ENCODE peak calls at places on chromosome 4, in nine cellular contexts. Q, D, S, T, G, F, E, V and R are unnamed samples.

GRCh38 chr4:109010534-109010933 is 247.7 kb upstream of the ETNPPL start:
- DNase-seq in Q (no peak), F (no peak), S (no peak), T (no peak), G (peak), E (no peak), D (no peak), V (no peak), R (no peak)

GRCh38 chr4:123444298-123444731 is 47.7 kb downstream of the SPRY1 start:
- DNase-seq in E (peak), Q (peak), G (peak), V (peak), D (peak), F (peak), T (peak), S (peak), R (peak)

GRCh38 chr4:156336516-156336915 is 382.9 kb upstream of the CTSO start:
- DNase-seq in F (no peak), V (no peak), Q (no peak), T (no peak), S (no peak), E (no peak), D (peak), G (no peak), R (no peak)

GRCh38 chr4:156764145-156764544 is 207.5 kb downstream of the PDGFC start:
- DNase-seq in E (no peak), V (no peak), F (peak), D (no peak), Q (no peak), G (no peak), S (no peak), T (no peak), R (no peak)

GRCh38 chr4:105569014-105569850 is 16.8 kb downstream of the ARHGEF38 start:
- DNase-seq in S (no peak), V (no peak), Q (no peak), G (no peak), T (no peak), D (no peak), E (no peak), F (no peak), R (no peak)

GRCh38 chr4:29075366-29075765 is 1644.8 kb upstream of the PCDH7 start:
- DNase-seq in V (no peak), G (no peak), D (no peak), Q (no peak), F (no peak), S (no peak), T (no peak), E (no peak), R (no peak)

GRCh38 chr4:76179398-76180318 is 31.5 kb upstream of the NUP54 start:
- DNase-seq in E (peak), S (peak), Q (peak), T (peak), D (peak), G (peak), V (peak), F (peak), R (peak)

GRCh38 chr4:26218677-26219181 is 102.1 kb upstream of the RBPJ start:
- DNase-seq in S (no peak), Q (no peak), E (no peak), D (no peak), G (no peak), F (no peak), V (no peak), T (no peak), R (no peak)

GRCh38 chr4:53548662-53549061 is 42.6 kb downstream of the LNX1 start:
- DNase-seq in V (no peak), T (no peak), E (no peak), Q (no peak), F (no peak), G (no peak), S (no peak), D (no peak), R (no peak)

GRCh38 chr4:4849524-4850193 is 9.8 kb upstream of the MSX1 start:
- DNase-seq in Q (no peak), D (no peak), G (no peak), S (no peak), T (no peak), V (no peak), E (peak), F (no peak), R (no peak)

GRCh38 chr4:109051054-109051453 is 251.4 kb downstream of the COL25A1 start:
- DNase-seq in F (no peak), G (no peak), D (no peak), E (no peak), Q (no peak), S (no peak), V (no peak), T (no peak), R (no peak)

GRCh38 chr4:2263701-2264321 is 1.9 kb upstream of the MXD4 start:
- DNase-seq in F (no peak), G (no peak), V (no peak), Q (peak), D (no peak), T (peak), S (no peak), E (no peak), R (no peak)

GRCh38 chr4:169366821-169367220 is 96.1 kb upstream of the SH3RF1 start:
- DNase-seq in F (no peak), V (no peak), G (no peak), D (no peak), T (no peak), Q (no peak), E (no peak), S (no peak), R (no peak)

GRCh38 chr4:81466841-81467671 is 4.7 kb downstream of the RASGEF1B start:
- DNase-seq in E (peak), F (peak), G (peak), S (peak), Q (peak), V (peak), D (peak), T (peak), R (peak)

GRCh38 chr4:10020106-10020505 is 1.2 kb downstream of the SLC2A9 start:
- DNase-seq in E (peak), S (no peak), T (no peak), D (no peak), V (no peak), Q (no peak), F (no peak), G (no peak), R (no peak)

GRCh38 chr4:157099506-157099905 is 23.6 kb downstream of the GLRB start:
- DNase-seq in T (no peak), D (no peak), Q (no peak), V (no peak), G (no peak), F (no peak), S (no peak), E (no peak), R (no peak)

GRCh38 chr4:109996531-109996930 is 83.8 kb downstream of the EGF start:
- DNase-seq in D (no peak), E (no peak), T (peak), S (no peak), F (no peak), G (no peak), V (no peak), Q (no peak), R (no peak)

GRCh38 chr4:120855307-120856001 is 67.1 kb downstream of the PRDM5 start:
- DNase-seq in E (no peak), S (no peak), F (no peak), G (no peak), T (peak), D (no peak), V (no peak), Q (no peak), R (no peak)

GRCh38 chr4:140659935-140660710 is 91.4 kb upstream of the UCP1 start:
- DNase-seq in D (no peak), G (peak), F (no peak), V (no peak), S (no peak), Q (no peak), E (no peak), T (no peak), R (no peak)

GRCh38 chr4:165294907-165295306 is 32.6 kb upstream of the MSMO1 start:
- DNase-seq in F (no peak), S (no peak), E (no peak), V (no peak), D (no peak), Q (no peak), T (peak), G (no peak), R (no peak)

GRCh38 chr4:40749717-40750460 is at the start of gene NSUN7:
- DNase-seq in V (peak), Q (peak), T (peak), G (no peak), S (no peak), F (no peak), D (no peak), E (peak), R (no peak)

GRCh38 chr4:4852591-4853362 is 6.7 kb upstream of the MSX1 start:
- DNase-seq in V (peak), D (peak), G (peak), Q (peak), F (peak), T (no peak), S (peak), E (peak), R (no peak)

GRCh38 chr4:173370130-173370476 is 651 bp upstream of the SAP30 start:
- DNase-seq in V (peak), D (peak), E (no peak), T (peak), Q (peak), F (no peak), G (no peak), S (peak), R (no peak)

GRCh38 chr4:98467627-98468072 is 190.8 kb downstream of the TSPAN5 start:
- DNase-seq in Q (peak), V (peak), F (peak), D (peak), S (peak), G (peak), T (peak), E (peak), R (peak)

GRCh38 chr4:105758958-105759357 is 50.4 kb downstream of the GSTCD start:
- DNase-seq in S (no peak), F (no peak), T (no peak), D (no peak), Q (no peak), E (no peak), V (no peak), G (peak), R (no peak)

GRCh38 chr4:36244257-36245084 is at the start of gene ARAP2:
- DNase-seq in D (no peak), G (peak), T (peak), F (peak), S (peak), V (no peak), Q (peak), E (peak), R (no peak)
- TF ChIP-seq CTCF in D (no peak), G (no peak), T (no peak), F (no peak), S (no peak), V (no peak), Q (no peak), E (peak), R (no peak)

GRCh38 chr4:139593091-139593564 is 37.1 kb upstream of the SETD7 start:
- DNase-seq in E (peak), F (peak), Q (peak), G (peak), S (no peak), T (no peak), V (peak), D (peak), R (no peak)

GRCh38 chr4:139599076-139599475 is 43.1 kb upstream of the SETD7 start:
- DNase-seq in S (no peak), T (no peak), D (no peak), E (peak), V (no peak), Q (no peak), F (no peak), G (no peak), R (no peak)

GRCh38 chr4:139596680-139597279 is 40.8 kb upstream of the SETD7 start:
- DNase-seq in V (no peak), Q (no peak), E (no peak), S (no peak), D (no peak), G (no peak), T (no peak), F (no peak), R (no peak)

GRCh38 chr4:139594591-139595185 is 38.7 kb upstream of the SETD7 start:
- DNase-seq in D (no peak), G (no peak), F (no peak), T (no peak), Q (no peak), V (no peak), E (no peak), S (no peak), R (no peak)

GRCh38 chr4:139595989-139596679 is 40.1 kb upstream of the SETD7 start:
- DNase-seq in D (peak), V (no peak), F (peak), Q (no peak), S (no peak), G (peak), T (no peak), E (peak), R (no peak)
- H3K4me3 ChIP-seq in D (no peak), V (no peak), F (no peak), Q (no peak), S (no peak), G (no peak), T (no peak), E (no peak), R (no peak)

DNA sequence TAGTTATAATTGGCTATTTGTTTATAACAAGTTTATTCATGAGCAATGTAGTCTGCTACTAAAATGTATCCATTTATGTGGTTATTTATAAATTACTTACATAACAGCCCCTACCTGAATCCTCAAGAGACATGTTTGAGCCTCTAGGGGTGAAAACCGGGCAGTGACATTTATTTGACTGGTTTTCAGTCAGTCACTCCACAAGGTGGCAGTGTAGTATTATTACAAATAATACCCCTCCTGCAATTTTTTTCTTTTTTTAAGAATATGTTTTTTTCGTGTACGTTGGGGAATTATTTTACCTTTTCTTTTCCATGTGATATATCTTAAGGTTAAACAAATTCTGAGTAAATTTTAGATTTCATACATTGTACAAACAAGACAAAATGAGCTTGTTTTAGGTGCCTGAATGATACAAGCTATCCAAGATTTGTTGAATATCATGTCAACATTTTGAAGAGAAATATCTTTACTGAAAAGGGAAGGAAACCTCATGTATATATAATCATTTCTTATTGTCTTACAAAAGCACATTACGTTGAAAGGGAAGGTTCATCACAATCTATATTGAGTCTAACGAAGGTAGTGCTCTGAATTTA is 598.7 kb upstream of the TECRL start:
- DNase-seq in D (peak), T (peak), Q (no peak), V (no peak), F (peak), S (peak), E (peak), G (no peak), R (no peak)
- TF ChIP-seq CTCF in D (peak), T (peak), Q (peak), V (no peak), F (peak), S (peak), E (peak), G (peak), R (no peak)

DNA sequence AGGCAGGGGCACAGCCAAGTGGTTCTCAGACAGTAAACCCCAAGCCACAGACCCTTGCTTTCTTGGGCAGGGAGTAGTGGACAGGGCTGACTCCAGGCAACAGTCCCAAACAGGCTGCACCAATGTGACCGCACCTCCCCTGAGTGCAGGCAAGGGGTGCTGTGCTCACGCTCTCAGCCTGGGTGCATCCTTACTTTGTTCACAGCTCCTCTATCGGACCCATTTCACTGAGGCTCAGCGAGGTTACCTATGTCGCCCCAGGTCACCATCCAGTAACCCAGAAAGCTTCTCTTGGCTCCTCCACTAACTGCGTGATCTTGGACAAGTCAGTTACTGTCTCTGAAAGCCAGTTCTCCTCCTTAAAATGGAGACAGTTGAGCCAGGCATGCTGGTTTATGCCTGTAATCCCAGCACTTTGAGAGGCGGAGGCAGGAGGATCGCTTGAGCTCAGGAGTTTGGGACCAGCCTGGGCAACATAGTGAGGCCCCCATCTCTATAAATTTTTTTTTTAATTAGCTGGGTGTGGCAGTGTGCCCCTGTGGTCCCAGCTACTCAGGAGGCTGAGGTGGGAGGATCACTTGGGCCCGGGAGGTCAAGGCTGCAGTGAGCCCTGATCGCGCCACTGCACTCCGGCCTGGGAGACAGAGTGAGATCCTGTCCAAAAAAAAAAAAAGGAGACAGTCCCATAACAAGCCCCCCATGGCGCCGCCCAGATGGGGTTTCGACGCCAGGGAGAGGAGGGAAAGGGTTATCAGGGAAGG is 823 bp upstream of the MAN2B2 start:
- DNase-seq in V (no peak), D (no peak), Q (no peak), F (no peak), T (peak), G (no peak), S (peak), E (no peak), R (no peak)
- H3K4me3 ChIP-seq in V (peak), D (peak), Q (peak), F (peak), T (peak), G (peak), S (peak), E (peak), R (peak)

DNA sequence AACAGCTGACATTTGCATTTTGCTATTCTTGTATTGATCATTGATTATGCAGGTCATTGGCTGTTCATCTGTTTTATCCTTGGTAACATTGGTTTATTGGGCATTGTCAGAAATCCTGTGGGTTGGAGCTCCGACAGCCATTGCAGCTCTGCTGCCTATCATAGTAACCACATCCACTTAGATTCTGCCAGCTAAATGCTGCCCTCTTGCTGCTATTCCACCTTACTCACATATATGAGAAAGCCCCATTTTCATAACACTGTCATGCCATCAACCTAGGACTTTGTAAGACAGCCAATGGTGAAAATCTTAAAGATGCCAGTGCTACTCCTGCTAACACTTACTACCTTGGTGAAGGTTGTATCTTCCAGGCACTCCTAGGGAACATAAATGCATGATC is 187.3 kb upstream of the CXCL13 start:
- DNase-seq in Q (no peak), D (no peak), S (no peak), G (no peak), V (no peak), E (peak), F (peak), T (peak), R (no peak)
- TF ChIP-seq CTCF in Q (no peak), D (peak), S (peak), G (no peak), V (no peak), E (peak), F (peak), T (peak), R (no peak)

DNA sequence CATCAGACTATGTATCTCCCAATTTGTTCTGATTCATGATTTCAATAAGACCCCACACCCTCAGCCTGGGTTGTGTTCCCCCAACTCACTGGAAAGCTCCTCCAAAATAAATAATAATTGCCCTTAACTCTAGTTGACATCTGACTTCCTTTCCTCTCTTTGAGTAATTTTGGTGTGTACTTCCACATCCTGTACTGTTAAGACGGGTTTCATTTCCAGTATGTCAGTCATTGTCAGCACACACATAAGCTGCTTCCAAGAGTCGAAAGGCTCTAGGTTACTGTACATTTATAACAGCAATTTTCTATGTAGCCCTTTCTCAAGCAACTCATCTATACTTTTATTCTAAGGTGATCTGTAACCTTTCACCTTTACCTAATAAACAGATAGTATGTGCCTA is 52.1 kb upstream of the C1QTNF7 start:
- DNase-seq in S (no peak), V (no peak), D (no peak), G (no peak), E (no peak), T (no peak), Q (no peak), F (no peak), R (no peak)
- H3K4me3 ChIP-seq in S (no peak), V (no peak), D (no peak), G (no peak), E (no peak), T (no peak), Q (no peak), F (no peak), R (no peak)

DNA sequence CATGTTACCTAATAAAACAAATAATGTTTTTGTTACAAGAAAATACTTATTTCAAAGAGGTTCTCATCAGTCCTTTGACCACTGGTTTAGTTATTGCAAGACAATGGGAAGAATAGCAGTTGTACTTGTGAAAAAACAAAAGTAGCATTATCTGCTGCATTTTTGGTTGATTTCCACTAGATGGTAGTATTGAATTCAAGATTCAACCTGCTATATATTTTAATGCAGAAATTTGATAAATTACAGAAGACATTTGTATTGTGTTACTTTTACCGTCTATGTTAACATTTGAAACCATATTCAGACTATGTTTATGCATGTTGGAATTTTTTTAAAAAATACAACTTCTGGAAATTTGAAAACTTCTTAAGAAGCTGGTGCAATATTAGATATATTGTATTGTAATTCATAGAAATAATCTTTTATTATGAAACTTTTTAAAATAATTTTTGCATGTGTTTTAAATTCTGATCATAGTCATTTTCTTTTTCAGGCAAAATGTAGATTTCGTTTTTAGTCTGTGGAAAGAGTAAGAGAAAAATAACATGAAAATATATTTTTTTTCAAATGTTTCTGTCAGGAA is 56.4 kb downstream of the SPCS3 start:
- DNase-seq in V (no peak), G (peak), E (no peak), S (peak), Q (no peak), T (peak), F (peak), D (no peak), R (no peak)
- TF ChIP-seq CTCF in V (no peak), G (peak), E (peak), S (no peak), Q (peak), T (peak), F (peak), D (peak), R (peak)